ENCODE peak calls at places on chromosomes 7 and 10, in nine cellular contexts. B is hepatocyte, K is heart right ventricle, T is tibial nerve, P is lower lobe of right lung, J is stomach, F is fibroblast of lung, C is mesenchymal stem cell, V is OCI-LY7. O is an unnamed sample.
A peak's percentile ranks its signal among the peaks of the same experiment; 100 is the strongest.

GRCh38 chr10:120387326-120387725 is 69.7 kb upstream of the PLPP4 start:
- DNase-seq in B (no peak), J (no peak), K (no peak), F (peak; percentile 91), V (no peak), C (peak; percentile 29), T (no peak), P (no peak), O (no peak)

GRCh38 chr7:26426096-26426495 is 134.4 kb downstream of the SNX10 start:
- DNase-seq in V (no peak), K (no peak), P (no peak), J (no peak), B (no peak), C (no peak), F (no peak), T (no peak), O (no peak)

GRCh38 chr10:24912214-24912613 is 40.2 kb downstream of the PRTFDC1 start:
- DNase-seq in P (no peak), C (peak; percentile 46), T (no peak), F (peak; percentile 44), K (no peak), V (no peak), B (no peak), J (no peak), O (no peak)

GRCh38 chr7:25282194-25282593 is 53.9 kb upstream of the NPVF start:
- DNase-seq in J (no peak), P (no peak), V (no peak), B (peak; percentile 49), F (no peak), K (no peak), T (no peak), C (no peak), O (no peak)

GRCh38 chr10:33109384-33109783 is 151.4 kb upstream of the ITGB1 start:
- DNase-seq in B (no peak), K (no peak), C (no peak), J (no peak), P (no peak), V (no peak), F (no peak), T (no peak), O (no peak)

GRCh38 chr7:100897111-100897608 is 1.5 kb upstream of the ACHE start:
- DNase-seq in J (peak; percentile 63), C (no peak), K (peak; percentile 60), F (no peak), V (peak; percentile 27), P (no peak), B (peak; percentile 77), T (no peak), O (no peak)

GRCh38 chr7:42932861-42933591 is 850 bp downstream of the MRPL32 start:
- DNase-seq in F (peak; percentile 38), J (peak; percentile 29), K (no peak), V (peak; percentile 39), T (no peak), B (peak; percentile 40), P (no peak), C (peak; percentile 56), O (no peak)

GRCh38 chr7:10874666-10875065 is 99.0 kb upstream of the PHF14 start:
- DNase-seq in F (no peak), V (no peak), P (no peak), J (no peak), T (no peak), B (no peak), C (no peak), K (no peak), O (no peak)

GRCh38 chr10:89421018-89421476 is 6.7 kb downstream of the IFIT5 start:
- DNase-seq in T (no peak), B (peak; percentile 19), J (no peak), F (no peak), K (no peak), C (no peak), P (no peak), V (no peak), O (no peak)

GRCh38 chr7:90192876-90193765 is 18.4 kb upstream of the STEAP2 start:
- DNase-seq in C (no peak), V (no peak), J (no peak), F (peak; percentile 46), K (no peak), T (no peak), B (no peak), P (no peak), O (no peak)

GRCh38 chr10:18455086-18455884 is 196.1 kb downstream of the NSUN6 start:
- DNase-seq in V (no peak), F (no peak), B (no peak), P (no peak), C (no peak), J (no peak), K (no peak), T (no peak), O (no peak)

GRCh38 chr7:117385340-117386124 is 41.8 kb downstream of the ASZ1 start:
- DNase-seq in J (no peak), K (no peak), V (peak; percentile 7), T (no peak), F (peak; percentile 48), P (no peak), C (peak; percentile 38), B (peak; percentile 25), O (no peak)

GRCh38 chr10:131853610-131853964 is 47.2 kb upstream of the PPP2R2D start:
- DNase-seq in K (no peak), T (no peak), P (no peak), C (no peak), F (no peak), V (no peak), B (no peak), J (no peak), O (no peak)

GRCh38 chr10:103789771-103790201 is 65.6 kb downstream of the SH3PXD2A start:
- DNase-seq in J (peak; percentile 81), B (peak; percentile 64), K (no peak), T (no peak), P (no peak), V (no peak), F (no peak), C (no peak), O (no peak)

GRCh38 chr10:69407621-69408301 is 9.0 kb downstream of the TACR2 start:
- DNase-seq in K (no peak), T (no peak), V (peak; percentile 61), C (no peak), F (no peak), B (no peak), P (no peak), J (no peak), O (no peak)

GRCh38 chr7:152196391-152196790 is 170.9 kb downstream of the GALNT11 start:
- DNase-seq in B (no peak), C (no peak), T (no peak), J (no peak), V (no peak), F (no peak), K (no peak), P (no peak), O (no peak)

GRCh38 chr7:152203095-152203494 is 177.6 kb downstream of the GALNT11 start:
- DNase-seq in B (no peak), P (no peak), K (no peak), J (no peak), C (no peak), T (no peak), F (no peak), V (no peak), O (no peak)

GRCh38 chr7:152202056-152202455 is 176.6 kb downstream of the GALNT11 start:
- DNase-seq in K (no peak), P (no peak), C (peak; percentile 29), J (no peak), V (no peak), F (peak; percentile 65), B (no peak), T (no peak), O (no peak)

GRCh38 chr7:152200395-152200794 is 174.9 kb downstream of the GALNT11 start:
- DNase-seq in V (no peak), P (no peak), J (no peak), B (no peak), K (no peak), T (no peak), F (no peak), C (no peak), O (no peak)
- H3K36me3 ChIP-seq in V (peaks cover 80% of the 10 kb centered on the region), P (peaks cover 64% of the 10 kb centered on the region), J (peaks cover 74% of the 10 kb centered on the region), B (no peaks in the 10 kb centered on the region), K (peaks cover 14% of the 10 kb centered on the region), T (no peaks in the 10 kb centered on the region), F (no peaks in the 10 kb centered on the region), C (peaks cover 6% of the 10 kb centered on the region), O (peaks cover 19% of the 10 kb centered on the region)

GRCh38 chr10:73874267-73875138 is at the start of gene CAMK2G:
- DNase-seq in B (peak; percentile 93), K (peak; percentile 87), V (peak; percentile 89), C (peak; percentile 88), T (peak; percentile 58), J (peak; percentile 81), F (peak; percentile 77), P (peak; percentile 92), O (peak; percentile 41)
- H3K27ac ChIP-seq in B (no peak within 1 kb of the TSS), K (peak within 1 kb of the TSS; percentile 59), V (no peak within 1 kb of the TSS), C (no peak within 1 kb of the TSS), T (peak within 1 kb of the TSS; percentile 48), J (peak within 1 kb of the TSS; percentile 53), F (no peak within 1 kb of the TSS), P (peak within 1 kb of the TSS; percentile 73), O (peak within 1 kb of the TSS; percentile 87)

DNA sequence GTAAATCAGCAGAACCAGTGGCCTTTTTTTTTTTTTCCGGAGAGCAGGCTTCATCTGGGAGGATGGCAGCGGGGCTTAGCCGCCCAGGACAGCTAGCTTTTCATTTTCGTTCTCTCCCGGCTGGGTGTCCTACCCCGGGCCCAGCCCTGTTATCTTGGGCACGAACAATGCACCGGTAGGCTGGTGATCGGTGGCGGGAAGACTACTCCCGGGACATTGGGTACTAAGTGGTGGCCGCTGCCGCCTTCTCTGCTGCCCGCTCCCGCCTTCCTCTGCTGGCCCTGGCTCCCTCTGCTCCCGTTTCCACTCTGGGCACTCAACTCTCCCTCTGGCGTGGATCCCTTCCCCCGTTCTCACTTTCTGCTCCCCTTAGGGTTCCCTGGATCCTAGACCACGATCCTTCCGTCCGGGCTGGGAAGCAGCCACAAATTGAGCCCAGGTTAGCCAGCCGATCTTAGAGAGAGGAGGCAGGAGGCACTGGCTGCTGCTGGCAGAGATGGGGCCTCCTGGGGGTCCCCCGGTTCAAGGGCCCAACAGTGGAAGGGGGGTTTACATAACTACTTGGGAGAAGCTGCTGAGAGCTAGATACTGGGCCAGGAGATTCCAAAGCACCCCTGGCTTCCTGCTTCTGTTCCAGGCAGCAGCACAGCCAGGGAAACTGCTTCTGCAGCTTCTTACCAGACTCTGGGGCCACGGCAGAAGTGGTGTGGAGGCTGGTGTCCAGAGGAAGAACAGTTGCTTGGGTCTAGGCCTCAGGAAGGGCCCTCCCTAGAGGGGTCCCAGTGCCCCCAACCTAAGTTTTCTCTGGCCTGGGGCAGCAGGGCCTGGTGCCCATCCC is 1.8 kb downstream of the TLX1 start:
- DNase-seq in K (no peak), V (no peak), F (no peak), B (no peak), T (no peak), J (no peak), C (no peak), P (no peak), O (no peak)
- H3K4me1 ChIP-seq in K (peaks cover 35% of the 10 kb centered on the region), V (no peaks in the 10 kb centered on the region), F (no peaks in the 10 kb centered on the region), B (peaks cover 13% of the 10 kb centered on the region), T (peaks cover 61% of the 10 kb centered on the region), J (peaks cover 51% of the 10 kb centered on the region), C (peaks cover 24% of the 10 kb centered on the region), P (peaks cover 44% of the 10 kb centered on the region), O (peaks cover 18% of the 10 kb centered on the region)

DNA sequence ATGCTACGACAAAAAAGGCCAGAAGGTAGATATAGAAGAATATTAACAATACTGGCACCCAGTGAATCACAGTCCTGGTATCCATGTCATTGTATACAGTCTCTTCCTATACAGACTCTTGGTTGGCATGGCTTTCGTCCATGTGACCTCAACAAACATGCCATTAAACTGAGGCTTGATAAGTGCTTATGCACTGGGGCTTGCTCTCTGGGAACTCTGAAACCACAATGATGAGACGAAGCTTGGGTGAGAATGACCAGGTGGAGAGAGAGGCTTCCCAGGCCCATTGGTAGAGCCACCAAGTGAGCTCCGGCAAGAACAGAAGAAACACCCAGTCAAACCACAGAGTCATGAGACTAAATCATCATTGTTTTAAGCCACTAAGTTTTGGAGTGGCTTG is 33.2 kb downstream of the PNPLA8 start:
- DNase-seq in V (no peak), T (no peak), K (no peak), P (no peak), J (no peak), C (no peak), B (no peak), F (peak; percentile 4), O (no peak)
- H3K36me3 ChIP-seq in V (peaks cover 36% of the 10 kb centered on the region), T (no peaks in the 10 kb centered on the region), K (peaks cover 24% of the 10 kb centered on the region), P (peaks cover 61% of the 10 kb centered on the region), J (peaks cover 68% of the 10 kb centered on the region), C (peaks cover 3% of the 10 kb centered on the region), B (no peaks in the 10 kb centered on the region), F (no peaks in the 10 kb centered on the region), O (peaks cover 21% of the 10 kb centered on the region)

O was measured in ascending aorta.